ENCODE peak calls at places on chromosomes 6 and 20, in five cellular contexts. One of them, this sample, is unnamed.

GRCh38 chr6:47671777-47672176 is 26.6 kb upstream of the ADGRF4 start:
- DNase-seq in PC-9: no peak
- DNase-seq in cardiac muscle cell: no peak
- DNase-seq in SK-N-SH: no peak
- DNase-seq in mammary epithelial cell: no peak
- DNase-seq in this sample: no peak

GRCh38 chr6:108168980-108169800 is 3.4 kb downstream of the NR2E1 start:
- DNase-seq in PC-9: no peak
- DNase-seq in cardiac muscle cell: no peak
- DNase-seq in SK-N-SH: peak
- DNase-seq in mammary epithelial cell: no peak
- DNase-seq in this sample: no peak

GRCh38 chr6:155850408-155850841 is 394.8 kb upstream of the NOX3 start:
- DNase-seq in PC-9: no peak
- DNase-seq in cardiac muscle cell: no peak
- DNase-seq in SK-N-SH: no peak
- DNase-seq in mammary epithelial cell: peak
- DNase-seq in this sample: peak

GRCh38 chr20:25478889-25479568 is 71.6 kb downstream of the GINS1 start:
- DNase-seq in PC-9: no peak
- DNase-seq in cardiac muscle cell: no peak
- DNase-seq in SK-N-SH: no peak
- DNase-seq in mammary epithelial cell: no peak
- DNase-seq in this sample: no peak

GRCh38 chr20:36873498-36874189 is 2.3 kb upstream of the TLDC2 start:
- DNase-seq in PC-9: no peak
- DNase-seq in cardiac muscle cell: no peak
- DNase-seq in SK-N-SH: no peak
- DNase-seq in mammary epithelial cell: no peak
- DNase-seq in this sample: no peak

GRCh38 chr6:127092486-127092885 is 26.0 kb upstream of the RSPO3 start:
- DNase-seq in PC-9: no peak
- DNase-seq in cardiac muscle cell: no peak
- DNase-seq in SK-N-SH: no peak
- DNase-seq in mammary epithelial cell: no peak
- DNase-seq in this sample: no peak

GRCh38 chr6:111256646-111257045 is 169.3 kb downstream of the SLC16A10 start:
- DNase-seq in PC-9: no peak
- DNase-seq in cardiac muscle cell: no peak
- DNase-seq in SK-N-SH: no peak
- DNase-seq in mammary epithelial cell: no peak
- DNase-seq in this sample: no peak

GRCh38 chr20:32368323-32368722 is 10.2 kb downstream of the ASXL1 start:
- DNase-seq in PC-9: no peak
- DNase-seq in cardiac muscle cell: no peak
- DNase-seq in SK-N-SH: no peak
- DNase-seq in mammary epithelial cell: no peak
- DNase-seq in this sample: no peak

GRCh38 chr20:1386323-1386722 is 6.5 kb downstream of the FKBP1A start:
- DNase-seq in PC-9: no peak
- DNase-seq in cardiac muscle cell: no peak
- DNase-seq in SK-N-SH: no peak
- DNase-seq in mammary epithelial cell: no peak
- DNase-seq in this sample: no peak

GRCh38 chr6:72552938-72553337 is 68.9 kb upstream of the KCNQ5 start:
- DNase-seq in PC-9: no peak
- DNase-seq in cardiac muscle cell: no peak
- DNase-seq in SK-N-SH: no peak
- DNase-seq in mammary epithelial cell: peak
- DNase-seq in this sample: no peak

GRCh38 chr6:23174781-23175361 is 605.5 kb downstream of the HDGFL1 start:
- DNase-seq in PC-9: peak
- DNase-seq in cardiac muscle cell: no peak
- DNase-seq in SK-N-SH: no peak
- DNase-seq in mammary epithelial cell: peak
- DNase-seq in this sample: peak

GRCh38 chr6:729646-730320 is 36.8 kb upstream of the EXOC2 start:
- DNase-seq in PC-9: no peak
- DNase-seq in cardiac muscle cell: no peak
- DNase-seq in SK-N-SH: no peak
- DNase-seq in mammary epithelial cell: no peak
- DNase-seq in this sample: no peak

GRCh38 chr6:70371454-70372105 is 41.7 kb upstream of the FAM135A start:
- DNase-seq in PC-9: peak
- DNase-seq in cardiac muscle cell: peak
- DNase-seq in SK-N-SH: peak
- DNase-seq in mammary epithelial cell: peak
- DNase-seq in this sample: peak

GRCh38 chr6:118705799-118706481 is 54.5 kb upstream of the CEP85L start:
- DNase-seq in PC-9: peak
- DNase-seq in cardiac muscle cell: peak
- DNase-seq in SK-N-SH: no peak
- DNase-seq in mammary epithelial cell: peak
- DNase-seq in this sample: no peak

GRCh38 chr6:34324738-34325444 is 67.6 kb downstream of the NUDT3 start:
- DNase-seq in PC-9: no peak
- DNase-seq in cardiac muscle cell: peak
- DNase-seq in SK-N-SH: no peak
- DNase-seq in mammary epithelial cell: peak
- DNase-seq in this sample: no peak

GRCh38 chr6:5249451-5250122 is 11.2 kb downstream of the LYRM4 start:
- DNase-seq in PC-9: no peak
- DNase-seq in cardiac muscle cell: no peak
- DNase-seq in SK-N-SH: no peak
- DNase-seq in mammary epithelial cell: peak
- DNase-seq in this sample: no peak

GRCh38 chr6:100886078-100886477 is 4.9 kb upstream of the ASCC3 start:
- DNase-seq in PC-9: no peak
- DNase-seq in cardiac muscle cell: no peak
- DNase-seq in SK-N-SH: no peak
- DNase-seq in mammary epithelial cell: peak
- DNase-seq in this sample: peak

GRCh38 chr6:149888659-149889058 is 9.3 kb downstream of the RAET1E start:
- DNase-seq in PC-9: peak
- DNase-seq in cardiac muscle cell: no peak
- DNase-seq in SK-N-SH: no peak
- DNase-seq in mammary epithelial cell: peak
- DNase-seq in this sample: no peak

GRCh38 chr6:165585060-165585459 is 78.0 kb downstream of the PDE10A start:
- DNase-seq in PC-9: peak
- DNase-seq in cardiac muscle cell: no peak
- DNase-seq in SK-N-SH: no peak
- DNase-seq in mammary epithelial cell: no peak
- DNase-seq in this sample: no peak

GRCh38 chr6:134666174-134666573 is 283.7 kb downstream of the ALDH8A1 start:
- DNase-seq in PC-9: no peak
- DNase-seq in cardiac muscle cell: no peak
- DNase-seq in SK-N-SH: no peak
- DNase-seq in mammary epithelial cell: no peak
- DNase-seq in this sample: no peak

GRCh38 chr6:19824058-19824807 is 12.9 kb upstream of the ID4 start:
- DNase-seq in PC-9: no peak
- DNase-seq in cardiac muscle cell: no peak
- DNase-seq in SK-N-SH: no peak
- DNase-seq in mammary epithelial cell: no peak
- DNase-seq in this sample: no peak

GRCh38 chr6:46234156-46234556 is 63.4 kb upstream of the ENPP5 start:
- DNase-seq in PC-9: no peak
- DNase-seq in cardiac muscle cell: no peak
- DNase-seq in SK-N-SH: no peak
- DNase-seq in mammary epithelial cell: no peak
- DNase-seq in this sample: no peak

GRCh38 chr20:1830240-1830639 is 65.0 kb upstream of the SIRPA start:
- DNase-seq in PC-9: peak
- DNase-seq in cardiac muscle cell: peak
- DNase-seq in SK-N-SH: peak
- DNase-seq in mammary epithelial cell: peak
- DNase-seq in this sample: peak

GRCh38 chr6:157019115-157019628 is 242.0 kb downstream of the ARID1B start:
- DNase-seq in PC-9: no peak
- DNase-seq in cardiac muscle cell: no peak
- DNase-seq in SK-N-SH: peak
- DNase-seq in mammary epithelial cell: no peak
- DNase-seq in this sample: no peak

GRCh38 chr20:57484772-57485171 is 40.2 kb downstream of the CTCFL start:
- DNase-seq in PC-9: no peak
- DNase-seq in cardiac muscle cell: no peak
- DNase-seq in SK-N-SH: no peak
- DNase-seq in mammary epithelial cell: no peak
- DNase-seq in this sample: no peak

GRCh38 chr6:87907521-87907920 is 140.1 kb upstream of the SPACA1 start:
- DNase-seq in PC-9: no peak
- DNase-seq in cardiac muscle cell: no peak
- DNase-seq in SK-N-SH: no peak
- DNase-seq in mammary epithelial cell: peak
- DNase-seq in this sample: peak

GRCh38 chr6:110628330-110628729 is 151.9 kb upstream of the SLC22A16 start:
- DNase-seq in PC-9: no peak
- DNase-seq in cardiac muscle cell: no peak
- DNase-seq in SK-N-SH: no peak
- DNase-seq in mammary epithelial cell: peak
- DNase-seq in this sample: no peak

GRCh38 chr6:4896401-4896800 is 107.4 kb downstream of the RPP40 start:
- DNase-seq in PC-9: no peak
- DNase-seq in cardiac muscle cell: no peak
- DNase-seq in SK-N-SH: no peak
- DNase-seq in mammary epithelial cell: no peak
- DNase-seq in this sample: no peak

DNA sequence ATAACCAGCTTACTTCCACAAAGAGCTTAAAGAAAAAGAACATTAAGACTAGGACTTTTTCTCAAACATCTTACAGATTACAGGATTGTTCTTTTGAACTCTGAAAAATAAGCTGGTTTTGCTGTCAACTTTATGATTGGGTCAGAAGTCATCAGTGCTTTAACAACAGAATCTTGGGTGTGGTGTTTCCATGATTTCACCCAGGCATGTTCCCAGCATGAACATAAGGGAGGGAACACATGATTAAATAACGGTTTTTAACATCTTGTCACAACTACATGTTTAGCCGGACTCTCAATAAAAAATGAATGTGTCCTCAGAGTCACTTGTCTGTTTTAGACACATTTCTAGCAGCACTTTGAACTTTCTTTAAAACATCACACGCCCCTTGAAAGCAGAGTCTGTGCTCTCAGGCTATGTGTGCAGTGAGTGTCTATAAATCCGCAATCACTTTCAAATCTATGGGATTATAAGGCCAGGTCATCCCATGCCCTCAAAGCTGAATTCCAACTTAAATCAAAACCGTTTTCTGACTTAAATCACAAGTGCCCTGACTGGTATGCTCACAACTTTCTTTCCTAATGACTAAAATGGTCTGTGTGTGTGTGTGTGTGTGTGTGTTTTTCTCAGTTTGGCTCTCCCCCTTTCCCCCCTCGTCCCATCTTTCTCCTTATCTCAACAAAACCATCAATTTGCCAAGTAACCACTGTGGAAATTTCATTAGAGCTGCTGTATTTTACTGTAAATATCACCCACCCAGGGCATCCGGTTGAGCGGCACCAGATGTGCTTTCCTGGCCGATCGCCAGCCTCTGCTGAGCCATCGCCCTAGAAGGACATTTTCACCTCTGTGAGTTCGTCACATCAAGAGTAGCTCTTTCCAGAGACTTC is 216.8 kb upstream of the DTNBP1 start:
- DNase-seq in PC-9: no peak
- DNase-seq in cardiac muscle cell: peak
- DNase-seq in SK-N-SH: peak
- DNase-seq in mammary epithelial cell: no peak
- DNase-seq in this sample: no peak
- TF ChIP-seq CTCF in PC-9: no peak
- TF ChIP-seq CTCF in cardiac muscle cell: no peak
- TF ChIP-seq CTCF in SK-N-SH: no peak
- TF ChIP-seq CTCF in mammary epithelial cell: no peak
- TF ChIP-seq CTCF in this sample: no peak

DNA sequence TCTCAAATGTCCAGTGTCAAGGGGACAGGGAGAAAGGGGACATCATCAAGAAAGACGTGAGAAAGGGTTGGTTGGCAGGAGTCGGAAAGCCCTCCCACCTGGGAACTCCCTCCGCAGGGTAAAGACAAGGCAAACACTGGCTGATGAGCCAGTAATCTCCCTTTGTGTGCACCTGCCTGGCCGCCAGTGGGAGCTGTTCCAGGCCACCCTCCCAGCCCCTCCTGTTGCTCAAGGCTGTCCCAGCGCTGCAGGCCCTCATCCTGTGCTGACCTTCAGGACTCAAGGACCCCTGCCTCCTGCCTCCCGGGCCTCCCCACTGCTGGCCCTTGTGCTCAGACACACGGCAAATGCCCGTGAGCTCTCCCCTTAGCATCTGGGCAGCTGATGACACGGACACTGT is 7.4 kb downstream of the FRMD1 start:
- DNase-seq in PC-9: no peak
- DNase-seq in cardiac muscle cell: peak
- DNase-seq in SK-N-SH: no peak
- DNase-seq in mammary epithelial cell: no peak
- DNase-seq in this sample: no peak
- TF ChIP-seq CTCF in PC-9: peak
- TF ChIP-seq CTCF in cardiac muscle cell: no peak
- TF ChIP-seq CTCF in SK-N-SH: no peak
- TF ChIP-seq CTCF in mammary epithelial cell: no peak
- TF ChIP-seq CTCF in this sample: peak

DNA sequence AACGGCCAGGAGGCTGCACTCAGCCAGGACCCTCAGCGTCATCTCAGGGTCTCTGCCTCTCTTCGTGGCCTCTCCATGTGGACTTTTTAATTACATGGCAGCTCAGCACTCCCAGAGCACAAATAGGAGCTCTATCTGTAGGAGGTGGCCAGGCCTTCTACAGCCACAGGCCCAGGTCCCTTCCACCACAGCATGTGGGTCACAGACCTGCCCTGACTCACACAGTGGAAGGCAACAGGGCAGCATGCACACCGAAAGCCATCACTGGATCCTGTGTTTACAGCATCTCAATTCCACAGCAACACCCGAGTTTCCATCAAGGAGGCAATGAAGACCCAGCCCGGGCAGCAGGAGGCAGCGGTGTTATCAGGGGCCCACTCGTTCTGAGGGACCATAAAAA is 65.8 kb upstream of the CD93 start:
- DNase-seq in PC-9: no peak
- DNase-seq in cardiac muscle cell: no peak
- DNase-seq in SK-N-SH: no peak
- DNase-seq in mammary epithelial cell: no peak
- DNase-seq in this sample: no peak
- TF ChIP-seq CTCF in PC-9: no peak
- TF ChIP-seq CTCF in cardiac muscle cell: no peak
- TF ChIP-seq CTCF in SK-N-SH: no peak
- TF ChIP-seq CTCF in mammary epithelial cell: no peak
- TF ChIP-seq CTCF in this sample: no peak

DNA sequence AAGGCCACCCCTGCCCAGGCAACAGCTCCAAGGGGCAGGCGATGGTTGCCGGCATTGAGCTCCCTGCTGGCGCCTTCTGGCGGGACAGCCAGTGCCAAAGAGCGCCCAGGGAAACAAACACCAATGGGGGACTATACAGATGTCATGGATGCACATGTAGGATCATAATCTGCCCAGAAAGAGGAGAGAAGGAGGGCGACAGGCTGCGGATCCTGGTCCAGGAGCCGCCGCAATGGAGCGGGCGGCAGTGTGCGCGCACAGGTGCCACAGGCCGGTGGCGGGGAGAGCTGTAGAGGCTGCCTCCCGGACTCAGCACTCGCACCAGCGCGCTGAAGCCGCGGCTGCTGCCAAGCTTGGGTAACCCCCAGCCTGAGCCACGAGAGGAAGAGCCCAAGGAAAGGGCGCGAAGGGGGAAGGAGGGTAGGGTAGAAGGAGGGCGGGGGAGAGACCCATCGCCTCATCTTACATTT is 418 bp upstream of the FUT9 start:
- DNase-seq in PC-9: peak
- DNase-seq in cardiac muscle cell: peak
- DNase-seq in SK-N-SH: no peak
- DNase-seq in mammary epithelial cell: no peak
- DNase-seq in this sample: peak
- TF ChIP-seq CTCF in PC-9: no peak
- TF ChIP-seq CTCF in cardiac muscle cell: no peak
- TF ChIP-seq CTCF in SK-N-SH: no peak
- TF ChIP-seq CTCF in mammary epithelial cell: no peak
- TF ChIP-seq CTCF in this sample: no peak

This sample was measured in kidney epithelial cell.